ENCODE peak calls at places on chromosomes 5 and 9, in four cellular contexts. One of them, this sample, is unnamed.

GRCh38 chr9:91949293-91949945 is 609 bp downstream of the ROR2 start:
- DNase-seq in stomach: no peak
- DNase-seq in upper lobe of right lung: no peak
- DNase-seq in Caco-2: no peak
- DNase-seq in this sample: no peak

GRCh38 chr5:71907001-71907564 is 188.0 kb downstream of the CARTPT start:
- DNase-seq in upper lobe of right lung: no peak
- DNase-seq in stomach: no peak
- DNase-seq in Caco-2: no peak
- DNase-seq in this sample: no peak

GRCh38 chr5:96702503-96703383 is 40.6 kb downstream of the CAST start:
- DNase-seq in stomach: peak
- DNase-seq in upper lobe of right lung: peak
- DNase-seq in Caco-2: peak
- DNase-seq in this sample: peak

GRCh38 chr5:162683280-162683679 is 615.7 kb downstream of the GABRG2 start:
- DNase-seq in upper lobe of right lung: no peak
- DNase-seq in stomach: no peak
- DNase-seq in Caco-2: no peak
- DNase-seq in this sample: no peak

GRCh38 chr9:83197611-83198010 is 134.7 kb upstream of the RASEF start:
- DNase-seq in Caco-2: no peak
- DNase-seq in upper lobe of right lung: no peak
- DNase-seq in stomach: no peak
- DNase-seq in this sample: no peak

GRCh38 chr9:98958271-98958989 is 14.7 kb downstream of the COL15A1 start:
- DNase-seq in Caco-2: no peak
- DNase-seq in stomach: no peak
- DNase-seq in upper lobe of right lung: no peak
- DNase-seq in this sample: no peak

GRCh38 chr9:72858089-72858912 is 94.6 kb downstream of the ALDH1A1 start:
- DNase-seq in Caco-2: peak
- DNase-seq in upper lobe of right lung: no peak
- DNase-seq in stomach: peak
- DNase-seq in this sample: peak

GRCh38 chr5:80037366-80037765 is 2.2 kb downstream of the THBS4 start:
- DNase-seq in upper lobe of right lung: no peak
- DNase-seq in stomach: no peak
- DNase-seq in Caco-2: no peak
- DNase-seq in this sample: no peak

GRCh38 chr5:179385892-179386291 is 40.6 kb upstream of the ADAMTS2 start:
- DNase-seq in upper lobe of right lung: no peak
- DNase-seq in stomach: no peak
- DNase-seq in Caco-2: no peak
- DNase-seq in this sample: no peak

GRCh38 chr5:151954271-151954670 is 29.6 kb upstream of the GLRA1 start:
- DNase-seq in upper lobe of right lung: no peak
- DNase-seq in Caco-2: no peak
- DNase-seq in stomach: no peak
- DNase-seq in this sample: no peak

GRCh38 chr5:122844136-122844915 is 1.1 kb upstream of the SNX24 start:
- DNase-seq in stomach: peak
- DNase-seq in Caco-2: no peak
- DNase-seq in upper lobe of right lung: no peak
- DNase-seq in this sample: no peak

GRCh38 chr9:34555002-34555348 is 32.2 kb upstream of the ENHO start:
- DNase-seq in stomach: no peak
- DNase-seq in upper lobe of right lung: peak
- DNase-seq in Caco-2: no peak
- DNase-seq in this sample: no peak

GRCh38 chr9:115650768-115651167 is 502.8 kb upstream of the PAPPA start:
- DNase-seq in Caco-2: no peak
- DNase-seq in stomach: no peak
- DNase-seq in upper lobe of right lung: no peak
- DNase-seq in this sample: no peak

GRCh38 chr9:7174884-7175283 is 417.1 kb downstream of the KDM4C start:
- DNase-seq in stomach: no peak
- DNase-seq in upper lobe of right lung: no peak
- DNase-seq in Caco-2: no peak
- DNase-seq in this sample: no peak

GRCh38 chr9:38017149-38017884 is 51.7 kb downstream of the SHB start:
- DNase-seq in stomach: peak
- DNase-seq in upper lobe of right lung: peak
- DNase-seq in Caco-2: no peak
- DNase-seq in this sample: peak

GRCh38 chr9:123457586-123457985 is 101.6 kb downstream of the CRB2 start:
- DNase-seq in upper lobe of right lung: peak
- DNase-seq in stomach: no peak
- DNase-seq in Caco-2: no peak
- DNase-seq in this sample: no peak

GRCh38 chr5:135232958-135233357 is 166.1 kb downstream of the MACROH2A1 start:
- DNase-seq in upper lobe of right lung: peak
- DNase-seq in Caco-2: no peak
- DNase-seq in stomach: no peak
- DNase-seq in this sample: no peak

GRCh38 chr9:114270120-114270975 is 52.5 kb upstream of the ORM1 start:
- DNase-seq in stomach: no peak
- DNase-seq in upper lobe of right lung: no peak
- DNase-seq in Caco-2: no peak
- DNase-seq in this sample: no peak

GRCh38 chr9:114272739-114273431 is 50.0 kb upstream of the ORM1 start:
- DNase-seq in Caco-2: peak
- DNase-seq in stomach: no peak
- DNase-seq in upper lobe of right lung: peak
- DNase-seq in this sample: no peak

GRCh38 chr9:114273461-114273881 is 49.4 kb upstream of the ORM1 start:
- DNase-seq in Caco-2: peak
- DNase-seq in upper lobe of right lung: peak
- DNase-seq in stomach: no peak
- DNase-seq in this sample: no peak

GRCh38 chr9:114274217-114274616 is 48.7 kb upstream of the ORM1 start:
- DNase-seq in upper lobe of right lung: no peak
- DNase-seq in stomach: no peak
- DNase-seq in Caco-2: no peak
- DNase-seq in this sample: no peak

DNA sequence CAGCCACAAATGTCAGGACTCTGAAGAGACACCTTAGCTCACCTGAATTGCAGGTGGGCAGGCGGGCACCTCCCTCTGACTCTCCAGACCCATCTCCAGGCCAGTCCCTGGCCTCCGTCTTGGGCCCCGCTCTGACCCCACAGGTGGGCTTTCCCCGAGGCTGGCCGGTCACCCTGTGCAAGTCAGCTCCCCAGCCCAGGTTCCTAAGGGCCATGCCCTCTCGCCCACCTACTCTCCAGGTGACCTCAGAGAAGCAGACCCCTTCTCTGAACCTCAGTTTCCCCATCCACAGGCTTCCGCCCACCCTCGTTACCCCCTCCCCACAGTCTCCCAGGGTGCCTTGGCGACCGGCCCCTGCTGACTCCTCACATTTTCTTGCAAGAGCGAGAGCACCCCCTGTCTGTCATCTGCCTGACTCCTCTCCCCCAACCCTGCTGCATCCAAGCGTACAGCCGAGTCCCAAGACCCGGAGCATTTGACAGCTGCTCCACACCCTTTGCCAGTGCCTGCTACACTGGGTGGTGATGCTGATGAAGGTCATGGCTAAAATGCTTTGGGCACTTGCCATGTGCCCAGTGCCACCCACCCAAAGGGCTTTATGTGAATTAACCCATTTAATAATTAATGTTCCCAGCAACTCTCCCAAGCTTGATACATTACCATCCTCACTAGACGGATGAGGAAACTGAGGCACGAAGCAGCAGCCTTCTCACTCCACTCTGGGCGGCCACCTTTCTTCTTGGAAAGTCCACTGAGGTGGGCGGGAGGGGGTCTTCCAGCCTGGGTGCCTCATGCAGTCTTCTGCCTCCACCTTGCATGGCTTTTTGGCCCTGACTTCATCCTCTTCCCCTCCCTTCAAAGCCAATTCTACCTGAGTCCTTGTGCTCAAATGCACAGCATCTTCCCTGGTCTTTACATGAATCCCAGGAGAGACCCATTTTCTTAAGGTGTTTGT is 51.1 kb upstream of the ORM1 start:
- DNase-seq in stomach: no peak
- DNase-seq in Caco-2: no peak
- DNase-seq in upper lobe of right lung: peak
- DNase-seq in this sample: peak
- TF ChIP-seq CTCF in stomach: peak
- TF ChIP-seq CTCF in Caco-2: peak
- TF ChIP-seq CTCF in upper lobe of right lung: peak
- TF ChIP-seq CTCF in this sample: no peak

GRCh38 chr9:124812401-124813016 is 35.6 kb downstream of the OLFML2A start:
- DNase-seq in Caco-2: peak
- DNase-seq in stomach: no peak
- DNase-seq in upper lobe of right lung: no peak
- DNase-seq in this sample: peak
- TF ChIP-seq CTCF in Caco-2: no peak
- TF ChIP-seq CTCF in stomach: no peak
- TF ChIP-seq CTCF in upper lobe of right lung: no peak
- TF ChIP-seq CTCF in this sample: no peak

DNA sequence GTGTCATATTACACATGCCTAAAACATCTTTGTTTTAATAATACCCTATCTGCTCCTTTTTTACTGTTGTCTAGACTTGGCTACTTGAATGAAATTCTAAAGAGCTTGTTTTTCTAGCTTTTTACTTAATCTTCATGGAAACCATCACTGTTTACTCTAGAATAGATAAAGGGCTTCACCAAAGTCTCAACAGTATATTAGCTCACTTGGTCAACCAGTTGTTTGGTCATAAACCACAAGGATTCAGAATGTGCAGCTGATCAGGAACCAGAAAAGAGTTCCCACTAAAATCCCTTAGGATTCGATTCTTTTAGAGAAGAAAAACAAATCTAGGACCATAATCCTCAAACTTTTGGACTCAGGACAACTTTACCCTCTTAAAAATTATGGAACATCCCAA is 38.0 kb downstream of the CDO1 start:
- DNase-seq in stomach: no peak
- DNase-seq in upper lobe of right lung: no peak
- DNase-seq in Caco-2: no peak
- DNase-seq in this sample: no peak
- TF ChIP-seq CTCF in stomach: no peak
- TF ChIP-seq CTCF in upper lobe of right lung: no peak
- TF ChIP-seq CTCF in Caco-2: no peak
- TF ChIP-seq CTCF in this sample: no peak

DNA sequence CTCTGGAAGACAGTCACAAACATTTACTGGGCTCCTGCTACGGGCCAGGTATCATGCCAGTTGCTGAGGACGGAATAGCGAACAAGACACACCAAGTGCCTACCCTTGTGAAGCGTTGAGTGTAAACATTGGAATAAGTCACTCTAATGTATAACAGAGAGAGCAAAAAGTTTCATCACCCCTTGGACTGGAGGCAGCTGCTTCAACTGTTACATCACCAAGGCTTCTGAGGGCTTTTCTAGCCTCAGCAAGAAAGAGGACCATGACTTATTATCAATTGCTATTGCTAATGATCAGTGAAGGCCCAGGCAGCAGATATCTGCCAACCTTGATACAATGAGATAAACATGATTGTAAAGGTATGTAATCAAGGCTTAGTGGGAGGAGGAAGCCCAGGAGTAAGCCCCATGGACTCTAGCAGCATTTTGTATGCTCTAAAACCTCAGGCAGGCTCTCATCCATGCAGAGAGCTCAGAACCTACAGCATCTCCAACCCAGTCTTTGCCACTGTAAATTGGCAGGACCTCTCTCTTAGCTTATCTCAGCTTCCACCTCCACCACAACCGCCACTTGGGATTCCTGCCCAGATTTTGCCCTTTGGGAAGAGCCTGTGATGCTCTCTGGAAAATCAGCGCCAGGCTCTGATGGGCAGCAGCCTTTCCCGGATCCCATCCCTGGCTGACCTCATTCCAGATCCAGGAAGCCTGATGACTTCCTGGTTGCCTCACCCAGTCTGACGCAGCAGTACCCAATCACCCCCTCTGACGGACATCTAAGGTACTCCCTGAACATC is 54.5 kb downstream of the ADAM19 start:
- DNase-seq in stomach: no peak
- DNase-seq in upper lobe of right lung: no peak
- DNase-seq in Caco-2: no peak
- DNase-seq in this sample: no peak
- TF ChIP-seq CTCF in stomach: no peak
- TF ChIP-seq CTCF in upper lobe of right lung: no peak
- TF ChIP-seq CTCF in Caco-2: no peak
- TF ChIP-seq CTCF in this sample: no peak

DNA sequence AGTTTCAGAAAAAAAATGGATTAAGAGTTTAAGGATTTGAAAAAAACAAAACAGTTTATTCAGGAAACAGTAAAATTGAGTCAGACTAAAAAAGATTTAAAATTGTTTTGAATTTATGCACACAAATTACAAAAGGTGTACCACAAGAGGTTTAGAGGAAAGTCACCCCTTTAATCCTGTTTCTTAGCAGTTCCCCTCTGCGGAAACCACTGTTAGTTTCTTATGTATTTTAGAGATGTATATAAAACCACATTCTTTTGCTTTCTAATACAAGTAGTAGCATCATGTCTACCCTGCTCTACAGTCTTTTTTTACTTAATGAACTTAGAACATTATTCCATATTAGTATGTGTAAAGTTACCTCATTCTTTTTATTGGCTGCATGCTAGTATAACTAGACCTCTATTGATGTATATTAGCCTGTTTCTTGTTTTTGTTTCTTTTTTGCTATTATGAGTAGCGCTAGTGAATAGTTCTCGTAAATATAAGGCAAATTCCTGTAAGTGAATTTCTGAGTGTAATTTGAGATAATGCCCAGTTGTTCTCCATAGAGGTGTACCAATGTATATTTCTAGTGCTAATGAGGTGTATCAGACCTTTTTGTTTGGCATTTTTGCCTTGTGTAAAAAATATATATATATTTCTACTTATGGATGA is 20.0 kb downstream of the GPBP1 start:
- DNase-seq in stomach: no peak
- DNase-seq in Caco-2: no peak
- DNase-seq in upper lobe of right lung: no peak
- DNase-seq in this sample: no peak
- TF ChIP-seq CTCF in stomach: no peak
- TF ChIP-seq CTCF in Caco-2: no peak
- TF ChIP-seq CTCF in upper lobe of right lung: no peak
- TF ChIP-seq CTCF in this sample: no peak

DNA sequence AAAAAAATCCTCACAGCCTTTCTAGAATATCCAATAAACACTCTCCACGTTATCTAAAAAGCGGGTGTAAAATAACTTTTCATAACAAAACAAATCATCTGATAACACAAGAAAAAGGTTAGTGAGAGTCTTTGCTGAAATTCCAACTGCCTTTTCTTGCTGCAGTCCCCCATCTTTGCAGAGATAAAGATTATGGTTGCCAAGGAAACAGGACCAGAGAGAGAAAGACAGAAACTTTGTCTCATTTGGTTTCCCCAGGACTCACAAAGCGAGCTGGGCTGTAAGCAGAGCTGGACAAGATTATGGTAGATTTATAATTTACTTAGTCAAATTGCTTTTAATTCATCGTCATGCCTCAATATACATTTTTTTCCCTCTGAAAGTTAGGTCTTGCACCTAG is 17.6 kb downstream of the ENC1 start:
- DNase-seq in Caco-2: no peak
- DNase-seq in stomach: no peak
- DNase-seq in upper lobe of right lung: no peak
- DNase-seq in this sample: no peak
- TF ChIP-seq CTCF in Caco-2: no peak
- TF ChIP-seq CTCF in stomach: no peak
- TF ChIP-seq CTCF in upper lobe of right lung: no peak
- TF ChIP-seq CTCF in this sample: no peak